ENCODE peak calls at places on chromosomes 2 and 18, in seven cellular contexts. P is SJSA1, W is GM06990, I is nucleus accumbens, D is MG63, L is D341Med, K is RWPE1. N is an unnamed sample.
A peak's percentile ranks its signal among the peaks of the same experiment; 100 is the strongest.

GRCh38 chr2:37377187-37377532 is 32.7 kb downstream of the QPCT start:
- DNase-seq in P (peak; percentile 89), W (peak; percentile 48), I (no peak), D (peak; percentile 33), L (no peak), K (no peak), N (no peak)

GRCh38 chr2:233285921-233286320 is 21.7 kb upstream of the SAG start:
- DNase-seq in P (no peak), W (no peak), I (no peak), D (no peak), L (no peak), K (no peak), N (no peak)

GRCh38 chr2:129901754-129902415 is 77.6 kb upstream of the RAB6C start:
- DNase-seq in P (no peak), W (no peak), I (no peak), D (no peak), L (no peak), K (no peak), N (no peak)

GRCh38 chr2:189411860-189412259 is 29.4 kb upstream of the WDR75 start:
- DNase-seq in P (peak; percentile 83), W (no peak), I (no peak), D (no peak), L (no peak), K (peak; percentile 6), N (no peak)

GRCh38 chr18:53566622-53567021 is 657.8 kb downstream of the MBD2 start:
- DNase-seq in P (no peak), W (no peak), I (no peak), D (no peak), L (no peak), K (no peak), N (no peak)

GRCh38 chr2:150101947-150102346 is 385.5 kb downstream of the RND3 start:
- DNase-seq in P (no peak), W (no peak), I (no peak), D (no peak), L (no peak), K (no peak), N (peak; percentile 4)

GRCh38 chr18:29749699-29750098 is 1292.8 kb downstream of the DSC3 start:
- DNase-seq in P (no peak), W (no peak), I (no peak), D (no peak), L (no peak), K (no peak), N (no peak)

GRCh38 chr2:20313659-20314058 is 37.0 kb downstream of the PUM2 start:
- DNase-seq in P (no peak), W (no peak), I (no peak), D (no peak), L (no peak), K (no peak), N (no peak)